ENCODE peak calls at places on chromosomes 2 and 18, in five cellular contexts. X is AG09319, T is PC-9, E is OCI-LY7, M is suprapubic skin. Y is an unnamed sample.

GRCh38 chr2:61421611-61422010 is 49.3 kb downstream of the USP34 start:
- DNase-seq in T (no peak), M (peak), X (no peak), E (peak), Y (no peak)

GRCh38 chr18:8831531-8831930 is 126.2 kb downstream of the MTCL1 start:
- DNase-seq in T (no peak), E (no peak), M (no peak), X (no peak), Y (no peak)

GRCh38 chr2:152718909-152719645 is 657 bp downstream of the ARL6IP6 start:
- DNase-seq in E (peak), X (no peak), M (no peak), T (peak), Y (no peak)

GRCh38 chr18:23406271-23406787 is 46.8 kb upstream of the RIOK3 start:
- DNase-seq in E (no peak), X (no peak), M (no peak), T (peak), Y (no peak)

GRCh38 chr2:210169871-210170441 is 1.3 kb downstream of the KANSL1L start:
- DNase-seq in T (no peak), X (peak), M (no peak), E (no peak), Y (no peak)

GRCh38 chr18:79912994-79913831 is 38.2 kb downstream of the SLC66A2 start:
- DNase-seq in M (peak), E (no peak), X (no peak), T (no peak), Y (no peak)

GRCh38 chr2:106719222-106719621 is 166.7 kb downstream of the ST6GAL2 start:
- DNase-seq in T (no peak), E (no peak), M (no peak), X (no peak), Y (no peak)

GRCh38 chr2:219541611-219542180 is 1.9 kb downstream of the CHPF start:
- DNase-seq in M (no peak), X (no peak), T (peak), E (peak), Y (peak)

GRCh38 chr2:139389391-139389790 is 609.2 kb upstream of the NXPH2 start:
- DNase-seq in E (no peak), M (no peak), T (no peak), X (no peak), Y (no peak)

GRCh38 chr2:48198285-48198821 is 292.1 kb upstream of the FBXO11 start:
- DNase-seq in T (no peak), M (no peak), X (no peak), E (no peak), Y (no peak)

GRCh38 chr2:84491256-84491655 is 25.0 kb upstream of the DNAH6 start:
- DNase-seq in E (no peak), T (no peak), X (no peak), M (no peak), Y (no peak)

GRCh38 chr2:112625474-112626114 is 20.1 kb upstream of the SLC20A1 start:
- DNase-seq in M (peak), X (no peak), T (no peak), E (no peak), Y (no peak)

GRCh38 chr2:45330617-45331016 is 280.4 kb downstream of the SRBD1 start:
- DNase-seq in T (no peak), X (peak), E (no peak), M (no peak), Y (no peak)

GRCh38 chr2:160576054-160576499 is 82.5 kb upstream of the RBMS1 start:
- DNase-seq in E (no peak), M (no peak), T (no peak), X (peak), Y (no peak)

GRCh38 chr2:146820672-146821071 is 1024.2 kb upstream of the ACVR2A start:
- DNase-seq in E (no peak), T (no peak), M (no peak), X (no peak), Y (no peak)

GRCh38 chr2:123670286-123670685 is 354.8 kb upstream of the CNTNAP5 start:
- DNase-seq in X (no peak), M (no peak), T (no peak), E (no peak), Y (no peak)

GRCh38 chr2:199833525-199833924 is 17.5 kb downstream of the FTCDNL1 start:
- DNase-seq in X (no peak), E (no peak), M (no peak), T (no peak), Y (no peak)

DNA sequence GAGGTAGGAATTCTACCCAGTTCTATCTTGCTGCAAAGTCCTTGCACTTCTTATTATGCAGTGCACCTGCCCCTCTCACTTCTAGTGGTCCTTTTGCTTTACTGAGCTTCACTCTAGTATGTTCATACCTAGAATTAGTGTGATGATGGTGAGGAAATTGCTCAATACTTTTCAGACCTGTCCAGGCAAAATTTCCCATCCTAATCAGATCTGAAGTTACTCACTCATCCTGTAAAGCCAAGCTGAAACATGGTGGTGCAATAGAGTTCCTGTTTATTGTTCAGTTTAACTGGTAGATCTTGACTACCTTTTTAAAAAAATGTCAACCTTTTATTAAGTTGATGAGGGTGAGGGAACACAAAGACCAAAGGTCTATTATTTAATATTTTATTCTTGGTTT is 12.6 kb upstream of the FIGN start:
- DNase-seq in M (no peak), T (no peak), E (no peak), X (no peak), Y (no peak)
- TF ChIP-seq CTCF in M (no peak), T (no peak), E (no peak), X (no peak), Y (no peak)

GRCh38 chr18:67373636-67374035 is 142.9 kb downstream of the DSEL start:
- DNase-seq in E (no peak), X (no peak), T (no peak), M (no peak), Y (no peak)
- TF ChIP-seq CTCF in E (no peak), X (no peak), T (no peak), M (no peak), Y (no peak)

DNA sequence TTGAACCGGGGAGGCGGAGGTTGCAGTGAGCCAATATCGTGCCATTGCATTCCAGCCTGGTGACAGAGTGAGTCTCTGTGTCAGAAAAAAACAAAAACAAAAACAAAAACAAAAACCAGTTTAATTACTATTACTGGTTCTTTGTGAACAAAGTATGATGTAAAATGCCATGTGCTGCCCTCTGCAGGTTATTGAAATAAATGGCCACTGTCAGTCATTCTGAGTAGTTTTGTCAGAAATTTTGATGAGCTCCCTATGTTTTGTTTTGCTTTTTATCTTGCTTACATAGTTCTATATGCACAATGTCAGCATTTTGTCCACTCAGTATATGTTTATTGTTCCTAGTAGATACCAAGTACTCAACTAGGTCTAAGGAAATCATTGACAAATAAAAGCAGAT is 423.6 kb upstream of the CHST9 start:
- DNase-seq in T (no peak), E (peak), X (no peak), M (no peak), Y (no peak)
- TF ChIP-seq CTCF in T (peak), E (peak), X (peak), M (peak), Y (peak)

GRCh38 chr2:36354816-36355156 is 792 bp upstream of the CRIM1 start:
- DNase-seq in T (no peak), X (no peak), E (no peak), M (no peak), Y (no peak)

GRCh38 chr2:36351291-36352023 is 4.1 kb upstream of the CRIM1 start:
- DNase-seq in T (no peak), M (no peak), X (no peak), E (no peak), Y (no peak)

GRCh38 chr2:36355157-36355889 is at the start of gene CRIM1:
- DNase-seq in X (peak), E (peak), T (peak), M (peak), Y (no peak)

GRCh38 chr2:36352024-36352398 is 3.6 kb upstream of the CRIM1 start:
- DNase-seq in T (no peak), X (no peak), M (no peak), E (peak), Y (no peak)

DNA sequence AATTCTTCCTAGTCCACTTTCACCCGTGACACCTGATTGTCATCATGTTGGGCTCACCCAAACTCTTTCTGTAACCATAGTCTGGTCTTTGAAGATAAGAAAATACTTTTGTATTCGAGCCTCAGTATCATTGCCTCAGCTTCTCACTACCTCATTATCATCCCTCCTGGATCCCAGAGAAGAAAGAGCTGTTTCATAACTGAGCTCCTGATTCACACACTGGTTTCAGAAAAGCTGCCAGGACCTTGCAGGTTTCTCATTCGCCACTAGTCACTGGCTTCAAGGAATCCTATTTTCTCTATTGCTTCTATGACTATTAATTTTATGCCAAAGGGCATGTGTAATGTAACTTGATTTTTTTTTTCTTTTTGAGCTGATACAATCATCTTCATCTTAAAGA is 2.9 kb upstream of the CRIM1 start:
- DNase-seq in M (no peak), X (no peak), E (peak), T (no peak), Y (no peak)
- TF ChIP-seq CTCF in M (no peak), X (no peak), E (peak), T (no peak), Y (no peak)

GRCh38 chr2:188202777-188203176 is 88.9 kb upstream of the GULP1 start:
- DNase-seq in E (no peak), X (no peak), T (no peak), M (no peak), Y (no peak)

GRCh38 chr2:188203756-188204155 is 87.9 kb upstream of the GULP1 start:
- DNase-seq in E (no peak), M (no peak), T (no peak), X (no peak), Y (no peak)

GRCh38 chr2:188207554-188207953 is 84.1 kb upstream of the GULP1 start:
- DNase-seq in X (no peak), M (no peak), T (no peak), E (no peak), Y (no peak)

GRCh38 chr2:188201639-188202038 is 90.0 kb upstream of the GULP1 start:
- DNase-seq in E (no peak), M (no peak), T (no peak), X (no peak), Y (no peak)

GRCh38 chr2:188204830-188205229 is 86.8 kb upstream of the GULP1 start:
- DNase-seq in E (no peak), M (no peak), X (no peak), T (no peak), Y (no peak)
- TF ChIP-seq CTCF in E (no peak), M (no peak), X (no peak), T (no peak), Y (no peak)

DNA sequence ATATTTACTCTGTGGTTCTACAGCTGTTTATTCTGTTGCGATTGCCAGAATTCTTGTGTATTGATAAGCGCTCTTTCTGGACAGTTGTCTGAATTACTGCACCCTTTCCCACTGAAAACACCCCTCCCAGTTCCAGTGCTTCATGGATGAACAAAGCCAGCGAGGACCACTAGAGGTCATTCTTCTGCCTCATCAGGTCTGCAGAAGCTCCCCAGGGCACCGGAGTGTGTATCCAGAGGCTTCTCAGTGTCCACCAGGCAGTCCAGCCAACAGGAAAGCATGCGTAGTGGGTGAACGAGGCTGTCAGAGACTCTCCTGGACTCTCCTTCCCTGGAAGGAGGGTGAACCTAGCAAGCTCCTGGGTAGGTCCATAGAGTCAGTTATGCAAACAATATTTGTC is 40.6 kb upstream of the INHBB start:
- DNase-seq in M (no peak), E (no peak), X (no peak), T (no peak), Y (no peak)
- TF ChIP-seq CTCF in M (no peak), E (peak), X (no peak), T (no peak), Y (no peak)

DNA sequence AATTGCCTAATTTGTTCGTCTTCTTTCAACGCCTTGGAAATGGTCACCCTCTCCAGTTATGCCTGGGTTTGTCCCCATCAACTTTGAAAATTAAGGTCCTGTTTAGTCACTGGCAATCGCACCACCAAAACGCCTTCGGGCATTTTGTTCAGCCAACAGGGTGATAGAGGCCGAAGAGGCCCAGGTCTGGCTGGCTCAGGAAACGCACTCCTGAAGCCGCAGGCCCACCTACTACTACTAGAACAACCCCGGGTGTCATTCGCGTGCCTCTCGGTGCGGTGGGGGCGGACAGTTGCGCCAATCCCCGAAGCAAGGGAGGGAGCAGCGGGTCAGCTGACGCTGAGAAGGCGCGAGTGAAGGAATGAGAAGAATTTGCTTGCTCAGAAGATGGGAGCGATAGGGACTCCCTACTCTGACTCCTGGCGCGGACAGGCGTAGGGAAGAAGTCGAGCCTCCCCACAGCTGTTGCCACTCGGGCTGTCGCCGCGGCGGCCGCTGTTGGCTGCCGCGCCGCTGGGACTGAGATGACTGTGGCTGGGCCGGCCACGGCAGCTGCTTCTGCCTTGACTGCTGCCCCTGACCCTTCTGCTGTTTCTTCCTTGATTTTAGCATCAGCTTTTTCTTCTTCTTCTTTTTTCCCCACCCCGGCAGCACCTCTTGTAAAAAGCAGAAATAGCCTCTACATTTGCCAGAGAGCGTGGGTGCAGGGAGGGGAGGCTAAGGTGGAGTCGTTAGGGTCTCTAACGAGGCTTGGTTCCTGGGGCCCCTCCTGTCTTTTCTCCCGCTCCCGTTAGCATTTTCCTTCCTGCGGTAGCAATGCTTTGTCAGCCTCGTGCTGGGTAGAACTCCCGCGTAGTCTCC is 387.6 kb downstream of the FIGN start:
- DNase-seq in X (peak), M (peak), E (no peak), T (peak), Y (peak)
- TF ChIP-seq CTCF in X (no peak), M (no peak), E (no peak), T (no peak), Y (no peak)

GRCh38 chr2:109611467-109612095 is 2.2 kb downstream of the SEPTIN10 start:
- DNase-seq in T (no peak), M (no peak), E (no peak), X (peak), Y (no peak)
- TF ChIP-seq CTCF in T (no peak), M (no peak), E (no peak), X (no peak), Y (peak)

GRCh38 chr2:173077506-173078177 is 2.0 kb downstream of the MAP3K20 start:
- DNase-seq in M (no peak), T (no peak), X (no peak), E (no peak), Y (no peak)

GRCh38 chr2:173075056-173075780 is 428 bp upstream of the MAP3K20 start:
- DNase-seq in M (no peak), X (no peak), T (no peak), E (no peak), Y (no peak)

GRCh38 chr2:173076557-173077345 is 1.1 kb downstream of the MAP3K20 start:
- DNase-seq in T (no peak), X (no peak), M (no peak), E (peak), Y (no peak)

GRCh38 chr2:173079141-173079540 is 3.5 kb downstream of the MAP3K20 start:
- DNase-seq in E (no peak), T (no peak), X (no peak), M (no peak), Y (no peak)

GRCh38 chr2:173075781-173076556 is at the start of gene MAP3K20:
- DNase-seq in M (peak), E (peak), X (no peak), T (peak), Y (peak)
- TF ChIP-seq CTCF in M (peak), E (peak), X (peak), T (no peak), Y (peak)

GRCh38 chr2:5913729-5914390 is 221.7 kb downstream of the SOX11 start:
- DNase-seq in E (no peak), M (no peak), T (no peak), X (no peak), Y (no peak)

GRCh38 chr2:5915926-5916325 is 223.7 kb downstream of the SOX11 start:
- DNase-seq in M (no peak), E (peak), T (peak), X (no peak), Y (no peak)

GRCh38 chr2:5911801-5912200 is 219.6 kb downstream of the SOX11 start:
- DNase-seq in X (no peak), E (no peak), T (no peak), M (no peak), Y (no peak)

GRCh38 chr2:5914831-5915611 is 222.8 kb downstream of the SOX11 start:
- DNase-seq in M (no peak), E (no peak), X (no peak), T (no peak), Y (no peak)
- TF ChIP-seq CTCF in M (no peak), E (no peak), X (no peak), T (no peak), Y (no peak)